ENCODE peak calls at places on chromosomes 2 and 18, in eight cellular contexts. W is AG04450, X is fibroblast of lung, R is neural progenitor cell, G is right lobe of liver, U is right atrium auricular region, L is sigmoid colon, S is adrenal gland. H is an unnamed sample.

GRCh38 chr2:146992466-146992865 is 852.4 kb upstream of the ACVR2A start:
- DNase-seq in U (no peak), L (no peak), S (no peak), X (no peak), R (no peak), W (no peak), G (no peak), H (no peak)

GRCh38 chr18:79518683-79519128 is 123.0 kb downstream of the NFATC1 start:
- DNase-seq in W (no peak), G (no peak), X (no peak), L (no peak), R (no peak), U (no peak), S (no peak), H (peak)

GRCh38 chr18:57959278-57959677 is 84.7 kb upstream of the NEDD4L start:
- DNase-seq in S (peak), X (peak), G (peak), L (no peak), U (no peak), R (peak), W (peak), H (peak)

GRCh38 chr2:217978536-217979150 is 24.2 kb downstream of the TNS1 start:
- DNase-seq in W (no peak), G (peak), U (no peak), L (peak), X (peak), S (peak), R (peak), H (peak)

GRCh38 chr2:161569401-161569800 is 54.8 kb upstream of the SLC4A10 start:
- DNase-seq in W (no peak), G (no peak), S (no peak), X (no peak), U (no peak), R (no peak), L (no peak), H (no peak)

GRCh38 chr2:25098056-25098455 is 56.2 kb downstream of the EFR3B start:
- DNase-seq in G (no peak), U (no peak), S (no peak), L (no peak), X (no peak), W (no peak), R (peak), H (no peak)

GRCh38 chr2:77484026-77484425 is 38.1 kb downstream of the LRRTM4 start:
- DNase-seq in L (no peak), U (no peak), G (no peak), S (no peak), X (peak), W (no peak), R (no peak), H (no peak)

GRCh38 chr2:219350938-219351280 is 18.4 kb upstream of the RESP18 start:
- DNase-seq in L (no peak), R (peak), X (no peak), W (no peak), G (no peak), S (no peak), U (no peak), H (no peak)

GRCh38 chr18:35526476-35527120 is 28.8 kb upstream of the INO80C start:
- DNase-seq in W (no peak), L (no peak), S (peak), U (no peak), X (no peak), G (peak), R (no peak), H (peak)

GRCh38 chr2:219902870-219903269 is 275.4 kb downstream of the SLC4A3 start:
- DNase-seq in S (no peak), R (peak), W (no peak), X (peak), G (no peak), L (no peak), U (no peak), H (no peak)

GRCh38 chr2:164145093-164145987 is 409.5 kb upstream of the FIGN start:
- DNase-seq in G (no peak), L (no peak), R (no peak), X (peak), U (no peak), W (peak), S (no peak), H (no peak)

GRCh38 chr18:76565238-76566173 is 70.5 kb upstream of the ZNF516 start:
- DNase-seq in W (peak), U (peak), X (peak), G (peak), L (peak), R (peak), S (peak), H (peak)

GRCh38 chr2:134207589-134208209 is 46.2 kb upstream of the MGAT5 start:
- DNase-seq in X (peak), R (peak), G (peak), L (no peak), W (no peak), U (no peak), S (peak), H (peak)

GRCh38 chr2:84841577-84841976 is 39.3 kb downstream of the TRABD2A start:
- DNase-seq in W (no peak), R (no peak), S (no peak), X (no peak), U (no peak), L (no peak), G (no peak), H (no peak)

GRCh38 chr2:174544156-174544555 is 53.4 kb downstream of the WIPF1 start:
- DNase-seq in U (no peak), S (no peak), L (no peak), G (no peak), X (no peak), W (no peak), R (no peak), H (no peak)

GRCh38 chr18:75477913-75478312 is 50.4 kb upstream of the SMIM21 start:
- DNase-seq in L (no peak), G (no peak), R (no peak), U (no peak), X (peak), W (no peak), S (no peak), H (no peak)

GRCh38 chr18:45014047-45014501 is 333.4 kb downstream of the SETBP1 start:
- DNase-seq in X (peak), L (no peak), S (peak), R (peak), G (no peak), W (peak), U (peak), H (no peak)

GRCh38 chr2:159226608-159227007 is 59.9 kb downstream of the WDSUB1 start:
- DNase-seq in W (no peak), G (no peak), R (no peak), X (no peak), L (no peak), U (no peak), S (no peak), H (no peak)

GRCh38 chr2:47015206-47015605 is 99.6 kb upstream of the MCFD2 start:
- DNase-seq in U (no peak), W (no peak), S (no peak), X (no peak), L (no peak), R (no peak), G (no peak), H (no peak)

DNA sequence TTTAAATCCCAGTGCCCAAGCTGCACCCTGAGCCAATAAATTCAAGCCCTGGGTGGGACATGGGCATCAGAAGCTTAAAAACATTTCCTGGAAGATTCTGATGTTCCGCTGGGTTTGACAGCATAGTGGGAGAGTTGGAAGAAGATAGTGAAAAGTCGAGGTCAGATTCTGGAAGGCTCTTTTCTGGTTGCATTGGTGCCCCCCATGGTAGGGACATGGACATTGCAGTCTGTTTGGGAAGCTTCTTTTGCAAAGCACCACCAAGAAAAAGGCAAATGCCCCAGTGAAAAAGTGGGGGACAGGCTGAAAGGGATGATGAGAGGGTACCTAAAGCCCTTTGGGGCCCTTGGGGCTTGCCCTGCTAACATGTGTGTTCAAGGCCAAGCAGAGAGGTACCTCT is 21.0 kb downstream of the MERTK start:
- DNase-seq in G (no peak), X (no peak), S (no peak), L (no peak), U (no peak), R (peak), W (no peak), H (no peak)
- H3K27ac ChIP-seq in G (peak), X (no peak), S (no peak), L (no peak), U (no peak), R (no peak), W (no peak), H (peak)

GRCh38 chr2:101820519-101820918 is 123.0 kb downstream of the MAP4K4 start:
- DNase-seq in W (no peak), U (no peak), X (peak), L (no peak), R (no peak), S (no peak), G (no peak), H (no peak)

GRCh38 chr2:101821828-101822458 is 124.4 kb downstream of the MAP4K4 start:
- DNase-seq in X (no peak), S (no peak), U (no peak), W (no peak), G (no peak), R (no peak), L (no peak), H (no peak)

GRCh38 chr2:101818531-101819451 is 121.3 kb downstream of the MAP4K4 start:
- DNase-seq in G (no peak), W (peak), L (no peak), R (peak), U (no peak), S (no peak), X (peak), H (no peak)

GRCh38 chr2:101823347-101823791 is 125.9 kb downstream of the MAP4K4 start:
- DNase-seq in L (peak), X (peak), S (peak), U (no peak), W (peak), R (peak), G (no peak), H (no peak)

DNA sequence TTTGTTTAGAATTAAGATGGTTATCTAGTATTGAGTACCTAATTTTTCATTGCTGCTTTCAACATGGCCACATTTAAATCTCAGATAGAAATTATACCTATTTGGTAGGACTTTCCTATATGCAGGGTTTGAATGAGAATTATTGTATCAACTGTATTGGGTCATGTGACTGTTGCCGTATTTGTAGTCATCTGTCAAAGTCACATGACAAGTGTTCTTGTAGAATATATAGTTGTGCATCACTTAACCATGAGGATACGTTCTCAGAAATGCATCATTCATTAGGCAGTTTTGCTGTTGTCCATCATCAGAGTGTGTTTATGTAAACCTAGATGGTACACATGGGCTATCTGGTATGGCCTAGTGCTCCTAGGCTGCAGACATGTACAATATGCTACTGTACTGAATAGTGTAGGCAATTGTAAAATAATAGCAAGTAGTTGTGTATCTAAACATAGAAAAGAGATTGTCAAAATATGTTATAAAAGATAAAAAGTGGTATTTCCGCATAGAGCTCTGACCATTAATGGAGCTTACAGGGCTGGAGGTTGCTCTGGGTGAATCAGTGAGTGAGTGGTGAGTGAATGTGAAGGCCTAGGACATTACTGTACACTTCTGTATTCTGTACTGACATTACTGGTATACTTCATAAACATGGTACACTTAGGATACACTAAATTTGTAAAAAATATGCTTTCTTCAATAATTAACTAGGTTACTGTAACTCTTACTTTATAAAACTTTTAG is 123.7 kb downstream of the MAP4K4 start:
- DNase-seq in R (no peak), U (no peak), S (no peak), L (no peak), G (no peak), X (peak), W (no peak), H (no peak)
- H3K27ac ChIP-seq in R (no peak), U (no peak), S (no peak), L (no peak), G (no peak), X (no peak), W (no peak), H (no peak)

DNA sequence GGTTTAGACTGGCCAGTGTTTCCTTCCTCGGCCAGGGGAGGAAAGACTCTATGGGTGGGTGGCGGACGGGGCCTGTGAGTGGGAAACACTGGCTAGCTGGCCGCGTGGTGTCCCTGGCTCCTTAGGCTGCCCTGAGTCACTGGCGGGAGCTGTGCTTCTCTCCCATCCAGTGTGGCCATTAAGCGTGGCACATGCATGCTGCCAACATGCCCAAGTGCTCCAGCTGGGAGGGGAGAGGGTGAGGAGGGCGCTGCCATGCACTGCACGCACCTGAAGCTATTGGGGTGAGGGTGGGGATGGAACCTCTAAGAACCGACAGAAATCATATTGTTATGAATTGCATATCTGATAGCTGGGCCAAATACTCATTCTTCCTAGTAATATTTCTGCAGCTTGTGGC is 270.8 kb downstream of the CALCRL start:
- DNase-seq in G (no peak), X (no peak), U (no peak), R (no peak), S (no peak), L (no peak), W (no peak), H (no peak)
- H3K27ac ChIP-seq in G (no peak), X (no peak), U (no peak), R (no peak), S (no peak), L (no peak), W (no peak), H (no peak)

GRCh38 chr2:28495551-28496284 is at the start of gene PLB1:
- DNase-seq in R (no peak), S (no peak), L (no peak), X (no peak), W (no peak), G (no peak), U (no peak), H (no peak)
- H3K27ac ChIP-seq in R (no peak), S (no peak), L (no peak), X (no peak), W (no peak), G (no peak), U (no peak), H (no peak)

DNA sequence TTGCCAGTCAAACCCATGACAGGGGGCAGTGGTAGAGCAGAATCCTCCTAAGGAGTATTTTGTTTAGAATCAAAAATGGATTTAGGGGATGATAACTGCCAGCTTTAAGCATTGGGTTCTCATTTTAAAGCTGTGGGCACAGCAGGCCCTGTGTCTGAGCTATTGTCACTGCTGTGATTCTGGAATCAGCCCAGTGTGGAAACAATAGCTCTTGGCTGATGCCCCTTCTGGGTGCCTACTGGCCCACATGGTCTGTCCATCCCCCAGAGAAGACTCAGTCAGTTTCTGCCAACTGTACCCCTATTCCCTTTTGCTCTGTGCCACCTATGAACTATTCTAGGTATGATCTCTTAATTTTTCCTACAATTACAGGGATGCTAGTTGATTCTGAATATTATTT is 91.7 kb upstream of the LRRTM1 start:
- DNase-seq in U (no peak), G (no peak), X (no peak), R (peak), S (no peak), L (no peak), W (no peak), H (no peak)
- H3K27ac ChIP-seq in U (no peak), G (no peak), X (no peak), R (no peak), S (no peak), L (no peak), W (no peak), H (no peak)

DNA sequence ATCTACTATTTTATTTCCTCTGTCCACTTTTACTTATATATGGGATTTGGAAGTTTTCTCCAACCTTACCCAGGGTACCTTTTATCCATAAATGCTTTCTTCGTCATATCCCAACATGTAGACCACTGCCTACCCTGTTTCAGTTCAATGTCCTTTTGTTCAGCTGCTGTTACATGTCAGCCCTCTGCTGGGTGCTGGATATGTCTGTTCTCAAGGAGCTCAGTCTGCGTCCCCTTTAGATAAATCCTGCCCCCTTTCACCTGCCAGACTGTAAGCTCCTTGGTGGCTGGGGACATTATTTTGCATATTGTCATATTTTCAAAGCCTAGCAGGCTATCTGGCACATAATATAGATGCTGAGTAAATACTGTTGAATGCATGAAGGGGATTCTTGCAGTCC is 53.2 kb downstream of the NEMP2 start:
- DNase-seq in W (no peak), S (no peak), U (no peak), X (no peak), L (no peak), R (no peak), G (no peak), H (no peak)
- H3K27ac ChIP-seq in W (no peak), S (no peak), U (no peak), X (no peak), L (no peak), R (no peak), G (no peak), H (no peak)

H was measured in upper lobe of right lung.